ENCODE peak calls at places on chromosomes 4 and X, in seven cellular contexts. P is stimulated activated CD4-positive, alpha-beta T cell treated with anti-CD3 and anti-CD28 coated beads, Interleukin-1b, Interleukin-23, amount 100 ng/mL, for 4 hours; S is dermis blood vessel endothelial cell; K is NCI-H1105; I is activated T-cell treated with anti-CD3 and anti-CD28 coated beads for 1 hour; N is type B pancreatic cell; B is NCI-H1092 treated with DMSO at 0.1 percent for 48 hours. F is an unnamed sample.

GRCh38 chrX:20547649-20548051 is 280.9 kb upstream of the RPS6KA3 start:
- DNase-seq in B (no peak), I (no peak), K (no peak), N (no peak), P (no peak), S (no peak), F (peak; percentile 39)

GRCh38 chr4:182619659-182620058 is 297.5 kb downstream of the DCTD start:
- DNase-seq in N (no peak), B (no peak), I (no peak), P (no peak), K (no peak), S (no peak), F (no peak)

GRCh38 chr4:10738826-10739489 is 54.4 kb upstream of the CLNK start:
- DNase-seq in K (no peak), N (no peak), I (no peak), S (no peak), P (no peak), B (no peak), F (no peak)

GRCh38 chr4:159606835-159607234 is 504.0 kb downstream of the RAPGEF2 start:
- DNase-seq in I (no peak), K (no peak), P (no peak), S (no peak), N (no peak), B (no peak), F (no peak)

GRCh38 chr4:169159614-169160013 is 111.1 kb downstream of the SH3RF1 start:
- DNase-seq in N (no peak), P (no peak), K (no peak), S (peak; percentile 52), I (no peak), B (no peak), F (no peak)

GRCh38 chrX:129875669-129876068 is 30.3 kb upstream of the UTP14A start:
- DNase-seq in I (no peak), K (no peak), P (no peak), S (peak; percentile 20), N (no peak), B (no peak), F (peak; percentile 43)

GRCh38 chr4:161936625-161937133 is 227.1 kb downstream of the FSTL5 start:
- DNase-seq in S (peak; percentile 67), B (no peak), I (no peak), N (no peak), P (no peak), K (no peak), F (peak; percentile 91)

GRCh38 chr4:151690884-151691283 is 69.9 kb downstream of the GATB start:
- DNase-seq in S (no peak), P (no peak), B (no peak), N (no peak), K (no peak), I (no peak), F (peak; percentile 33)

GRCh38 chrX:49040376-49040955 is 2.7 kb downstream of the TFE3 start:
- DNase-seq in I (no peak), P (no peak), B (no peak), N (no peak), K (no peak), S (peak; percentile 33), F (no peak)

GRCh38 chr4:25862411-25863346 is at the start of gene SEL1L3:
- DNase-seq in P (peak; percentile 62), I (peak; percentile 36), K (no peak), S (peak; percentile 44), N (peak; percentile 73), B (peak; percentile 39), F (no peak)

GRCh38 chr4:67593741-67594175 is 35.2 kb downstream of the STAP1 start:
- DNase-seq in S (no peak), B (no peak), P (no peak), K (no peak), I (no peak), N (no peak), F (peak; percentile 59)

GRCh38 chrX:50067435-50068292 is 133.1 kb downstream of the AKAP4 start:
- DNase-seq in P (no peak), K (peak; percentile 44), S (peak; percentile 3), N (no peak), I (no peak), B (peak; percentile 90), F (no peak)

GRCh38 chr4:173478136-173478860 is 51.7 kb downstream of the HAND2 start:
- DNase-seq in S (no peak), I (no peak), N (no peak), B (no peak), K (no peak), P (no peak), F (no peak)

GRCh38 chr4:48064349-48064748 is 47.8 kb downstream of the NIPAL1 start:
- DNase-seq in S (no peak), P (no peak), K (no peak), I (no peak), B (no peak), N (no peak), F (no peak)

GRCh38 chrX:118761950-118762725 is 34.7 kb downstream of the IL13RA1 start:
- DNase-seq in S (peak; percentile 21), P (no peak), K (no peak), N (no peak), I (no peak), B (peak; percentile 1), F (no peak)

GRCh38 chrX:50967734-50968133 is 57.2 kb downstream of the BMP15 start:
- DNase-seq in N (no peak), I (no peak), P (no peak), S (no peak), K (no peak), B (no peak), F (no peak)

GRCh38 chrX:117838581-117839331 is 277.9 kb downstream of the KLHL13 start:
- DNase-seq in N (no peak), B (no peak), I (no peak), P (no peak), K (no peak), S (no peak), F (no peak)

GRCh38 chr4:33073811-33074210 is 2353.6 kb downstream of the PCDH7 start:
- DNase-seq in N (no peak), P (no peak), B (no peak), K (no peak), S (no peak), I (no peak), F (no peak)

GRCh38 chr4:149781150-149781549 is 34.5 kb downstream of the IQCM start:
- DNase-seq in N (no peak), K (no peak), B (no peak), P (no peak), S (no peak), I (no peak), F (peak; percentile 32)

GRCh38 chrX:16666541-16666940 is 16.6 kb downstream of the S100G start:
- DNase-seq in S (peak; percentile 76), I (no peak), B (no peak), P (no peak), K (no peak), N (no peak), F (no peak)